ENCODE peak calls at places on chromosomes 4 and X, in four cellular contexts. H is HuH-7, F is AG09309, I is psoas muscle. B is an unnamed sample.

GRCh38 chr4:56215901-56216300 is 171.4 kb downstream of the AASDH start:
- DNase-seq in H (no peak), F (no peak), I (no peak), B (peak)

GRCh38 chr4:67327245-67327860 is 217.9 kb downstream of the CENPC start:
- DNase-seq in H (peak), F (peak), I (no peak), B (no peak)

GRCh38 chr4:7772708-7773385 is 166.8 kb downstream of the AFAP1 start:
- DNase-seq in H (no peak), F (no peak), I (peak), B (peak)

GRCh38 chr4:147371661-147372060 is 109.2 kb upstream of the EDNRA start:
- DNase-seq in H (no peak), F (no peak), I (no peak), B (no peak)

GRCh38 chr4:41360214-41360910 is 103.6 kb downstream of the UCHL1 start:
- DNase-seq in H (peak), F (no peak), I (peak), B (peak)

GRCh38 chr4:26175016-26175786 is 145.6 kb upstream of the RBPJ start:
- DNase-seq in H (no peak), F (no peak), I (no peak), B (no peak)

GRCh38 chrX:5916945-5917344 is 311.7 kb downstream of the NLGN4X start:
- DNase-seq in H (no peak), F (no peak), I (no peak), B (no peak)

GRCh38 chr4:38867478-38868054 is at the start of gene FAM114A1:
- DNase-seq in H (peak), F (no peak), I (peak), B (peak)

GRCh38 chr4:85149656-85150055 is 183.2 kb upstream of the WDFY3 start:
- DNase-seq in H (no peak), F (peak), I (no peak), B (no peak)

GRCh38 chr4:139896242-139896752 is 230.7 kb downstream of the MGST2 start:
- DNase-seq in H (no peak), F (no peak), I (no peak), B (no peak)

GRCh38 chrX:153517421-153517820 is at the start of gene ATP2B3:
- DNase-seq in H (no peak), F (no peak), I (no peak), B (no peak)

GRCh38 chrX:39397561-39398200 is 596.4 kb downstream of the MID1IP1 start:
- DNase-seq in H (no peak), F (no peak), I (no peak), B (no peak)

GRCh38 chr4:10114607-10115006 is 2.0 kb downstream of the WDR1 start:
- DNase-seq in H (no peak), F (no peak), I (no peak), B (no peak)

GRCh38 chr4:2860391-2861348 is 17.0 kb downstream of the ADD1 start:
- DNase-seq in H (no peak), F (no peak), I (peak), B (peak)

GRCh38 chr4:141045848-141046247 is 87.4 kb downstream of the RNF150 start:
- DNase-seq in H (no peak), F (no peak), I (no peak), B (no peak)

GRCh38 chrX:133005038-133005437 is 46.6 kb upstream of the HS6ST2 start:
- DNase-seq in H (peak), F (no peak), I (no peak), B (no peak)

GRCh38 chr4:186798951-186799659 is 75.4 kb upstream of the FAT1 start:
- DNase-seq in H (no peak), F (no peak), I (no peak), B (no peak)

GRCh38 chr4:54268151-54268550 is 39.1 kb downstream of the PDGFRA start:
- DNase-seq in H (no peak), F (no peak), I (no peak), B (no peak)

GRCh38 chr4:8279321-8280157 is 10.0 kb downstream of the HTRA3 start:
- DNase-seq in H (no peak), F (no peak), I (peak), B (peak)

GRCh38 chrX:15416133-15416993 is 32.1 kb upstream of the VEGFD start:
- DNase-seq in H (no peak), F (no peak), I (no peak), B (no peak)

GRCh38 chr4:80963051-80963450 is 67.5 kb upstream of the BMP3 start:
- DNase-seq in H (no peak), F (no peak), I (no peak), B (no peak)

GRCh38 chrX:85630901-85631300 is 251.4 kb upstream of the POF1B start:
- DNase-seq in H (no peak), F (no peak), I (no peak), B (no peak)